ENCODE peak calls at places on chromosomes 7 and 10, in six cellular contexts. S, B, T, V, G and L are unnamed samples.

GRCh38 chr7:26843696-26844095 is 20.7 kb downstream of the SKAP2 start:
- DNase-seq in S (peak; percentile 40), B (no peak), T (no peak), V (no peak), G (no peak), L (no peak)

GRCh38 chr10:9052767-9053166 is 998.3 kb downstream of the GATA3 start:
- DNase-seq in S (no peak), B (no peak), T (no peak), V (no peak), G (no peak), L (no peak)

GRCh38 chr7:102028206-102028826 is 210.9 kb downstream of the CUX1 start:
- DNase-seq in S (no peak), B (no peak), T (no peak), V (no peak), G (no peak), L (peak; percentile 45)

GRCh38 chr7:5553298-5553877 is 129.8 kb upstream of the TNRC18 start:
- DNase-seq in S (peak; percentile 32), B (no peak), T (no peak), V (no peak), G (no peak), L (peak; percentile 76)

GRCh38 chr10:13316635-13317311 is 16.9 kb upstream of the PHYH start:
- DNase-seq in S (no peak), B (no peak), T (no peak), V (no peak), G (no peak), L (no peak)

GRCh38 chr10:97849491-97850402 is at the start of gene GOLGA7B:
- DNase-seq in S (peak; percentile 69), B (peak; percentile 18), T (peak; percentile 53), V (peak; percentile 75), G (no peak), L (peak; percentile 79)

GRCh38 chr7:17680026-17680425 is 260.3 kb downstream of the SNX13 start:
- DNase-seq in S (peak; percentile 96), B (no peak), T (no peak), V (peak; percentile 66), G (peak; percentile 81), L (peak; percentile 66)

GRCh38 chr10:43864622-43865021 is 215.9 kb upstream of the ZNF32 start:
- DNase-seq in S (no peak), B (no peak), T (no peak), V (no peak), G (no peak), L (no peak)

DNA sequence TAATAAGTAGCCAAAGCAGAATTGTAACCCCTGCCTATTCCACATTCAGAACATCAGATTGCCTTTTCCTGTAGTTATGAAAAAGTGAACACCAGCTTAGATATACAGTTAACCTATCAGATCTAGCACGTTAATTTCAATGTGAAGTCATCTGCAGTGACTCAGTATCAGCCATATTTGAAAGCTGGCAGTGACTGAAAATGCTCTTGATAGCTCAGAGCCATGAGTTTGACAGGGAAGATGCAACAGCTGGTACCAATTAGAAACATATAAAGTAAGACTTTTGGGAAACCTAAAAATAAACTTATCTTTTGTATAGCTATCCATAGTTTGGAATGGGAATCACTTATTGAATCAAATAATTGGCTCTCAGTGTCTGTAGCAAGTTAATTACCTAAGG is 284.1 kb upstream of the NPSR1 start:
- DNase-seq in S (peak; percentile 50), B (no peak), T (no peak), V (no peak), G (no peak), L (no peak)
- H3K36me3 ChIP-seq in S (no peaks in the 10 kb centered on the region), B (no peaks in the 10 kb centered on the region), T (no peaks in the 10 kb centered on the region), V (no peaks in the 10 kb centered on the region), G (no peaks in the 10 kb centered on the region), L (no peaks in the 10 kb centered on the region)

GRCh38 chr10:5284311-5285057 is 80.3 kb upstream of the UCN3 start:
- DNase-seq in S (peak; percentile 79), B (no peak), T (no peak), V (no peak), G (peak; percentile 49), L (no peak)

GRCh38 chr10:5281355-5281754 is 83.4 kb upstream of the UCN3 start:
- DNase-seq in S (no peak), B (no peak), T (no peak), V (no peak), G (no peak), L (no peak)

GRCh38 chr10:5282137-5282536 is 82.6 kb upstream of the UCN3 start:
- DNase-seq in S (no peak), B (no peak), T (no peak), V (no peak), G (no peak), L (no peak)

GRCh38 chr10:5285186-5285585 is 79.6 kb upstream of the UCN3 start:
- DNase-seq in S (no peak), B (no peak), T (no peak), V (no peak), G (no peak), L (no peak)

GRCh38 chr10:5283305-5284158 is 81.2 kb upstream of the UCN3 start:
- DNase-seq in S (peak; percentile 81), B (peak; percentile 58), T (peak; percentile 77), V (no peak), G (peak; percentile 36), L (peak; percentile 71)
- H3K27ac ChIP-seq in S (no peak overlapping the region), B (no peak overlapping the region), T (no peak overlapping the region), V (no peak overlapping the region), G (no peak overlapping the region), L (no peak overlapping the region)

GRCh38 chr10:3142146-3142875 is 30.3 kb downstream of the PITRM1 start:
- DNase-seq in S (no peak), B (no peak), T (no peak), V (peak; percentile 55), G (no peak), L (no peak)
- H3K36me3 ChIP-seq in S (peaks cover 80% of the 10 kb centered on the region), B (peaks cover 100% of the 10 kb centered on the region), T (peaks cover 6% of the 10 kb centered on the region), V (peaks cover 51% of the 10 kb centered on the region), G (peaks cover 89% of the 10 kb centered on the region), L (peaks cover 100% of the 10 kb centered on the region)

DNA sequence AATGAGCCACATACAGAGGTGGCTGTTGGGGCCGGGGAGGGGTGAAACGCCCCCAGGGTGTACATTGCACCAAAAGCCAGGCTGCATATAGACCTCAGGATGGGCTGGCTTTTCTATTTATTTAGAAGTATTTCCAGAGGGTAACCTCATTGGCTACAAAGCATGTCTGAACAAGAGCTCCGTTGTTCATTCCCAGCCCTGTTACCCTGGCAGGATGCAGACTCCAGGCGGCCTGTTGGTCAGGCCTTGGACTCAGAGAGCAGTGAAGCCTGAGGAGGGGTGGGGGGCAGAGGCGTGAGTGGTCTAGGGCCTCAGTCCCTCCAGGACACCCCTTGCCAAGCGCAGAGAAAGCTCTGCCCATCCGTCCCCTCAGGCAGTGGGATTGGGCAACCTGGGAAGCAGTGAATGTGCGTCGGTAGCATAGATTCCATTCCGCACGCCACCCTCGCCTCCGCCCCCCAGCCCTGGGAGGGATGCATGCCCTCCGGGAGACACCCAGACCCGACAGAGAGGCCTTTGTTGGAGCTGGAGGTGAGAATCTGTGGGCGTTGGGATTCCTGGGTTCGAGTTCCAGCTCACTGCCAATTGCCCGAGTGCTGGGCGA is 41.9 kb downstream of the TCF7L2 start:
- DNase-seq in S (no peak), B (no peak), T (no peak), V (no peak), G (no peak), L (no peak)
- H3K27ac ChIP-seq in S (no peak overlapping the region), B (no peak overlapping the region), T (no peak overlapping the region), V (no peak overlapping the region), G (no peak overlapping the region), L (no peak overlapping the region)

DNA sequence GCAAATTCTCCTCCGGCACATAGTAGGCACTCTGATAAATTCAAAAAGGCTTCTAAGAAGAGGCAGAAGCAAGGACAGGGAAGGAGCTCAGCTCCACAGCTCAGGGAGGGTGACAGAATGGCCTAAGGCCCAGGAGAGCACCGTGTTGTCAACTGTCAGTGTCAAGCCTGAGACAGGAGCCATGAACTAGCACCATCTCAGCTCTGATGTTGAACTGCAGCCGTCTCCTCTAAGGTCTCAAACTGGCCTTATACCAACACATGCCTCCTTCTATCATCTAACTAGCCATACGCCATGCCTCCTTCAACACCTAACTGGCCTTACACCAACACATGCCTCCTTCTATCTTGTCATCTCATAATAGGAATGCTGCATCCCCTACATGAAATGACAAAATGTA is 73.0 kb downstream of the IGF2BP3 start:
- DNase-seq in S (no peak), B (no peak), T (no peak), V (no peak), G (no peak), L (no peak)
- H3K36me3 ChIP-seq in S (no peaks in the 10 kb centered on the region), B (no peaks in the 10 kb centered on the region), T (no peaks in the 10 kb centered on the region), V (no peaks in the 10 kb centered on the region), G (peaks cover 25% of the 10 kb centered on the region), L (no peaks in the 10 kb centered on the region)

GRCh38 chr7:73770860-73771665 is 993 bp upstream of the CLDN3 start:
- DNase-seq in S (no peak), B (no peak), T (no peak), V (peak; percentile 35), G (no peak), L (no peak)
- H3K27ac ChIP-seq in S (no peak overlapping the region), B (no peak overlapping the region), T (peak overlapping the region; percentile 93), V (peak overlapping the region; percentile 70), G (no peak overlapping the region), L (no peak overlapping the region)

DNA sequence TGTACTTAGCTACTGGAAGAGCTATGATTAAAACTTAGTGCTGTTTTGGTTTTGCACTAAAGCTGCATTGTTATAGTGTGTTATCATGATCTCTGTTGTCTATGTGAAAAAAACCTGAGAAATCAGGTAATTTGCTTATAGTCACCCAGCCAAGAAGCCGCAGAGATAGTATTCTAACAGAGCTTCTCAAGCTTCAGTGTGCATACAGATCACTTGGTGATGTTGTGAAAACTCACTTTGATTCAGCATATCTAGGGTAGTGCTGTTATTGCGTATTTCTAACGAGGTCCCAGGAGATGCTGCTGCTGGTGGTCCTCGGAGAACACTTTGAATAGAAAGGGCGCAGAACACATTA is 68.5 kb upstream of the PDCD4 start:
- DNase-seq in S (no peak), B (no peak), T (no peak), V (no peak), G (no peak), L (no peak)
- H3K36me3 ChIP-seq in S (no peaks in the 10 kb centered on the region), B (peaks cover 16% of the 10 kb centered on the region), T (no peaks in the 10 kb centered on the region), V (no peaks in the 10 kb centered on the region), G (no peaks in the 10 kb centered on the region), L (no peaks in the 10 kb centered on the region)

GRCh38 chr10:111277685-111278084 is 200.9 kb downstream of the ADRA2A start:
- DNase-seq in S (no peak), B (no peak), T (no peak), V (no peak), G (no peak), L (no peak)

GRCh38 chr10:111273635-111274034 is 196.8 kb downstream of the ADRA2A start:
- DNase-seq in S (no peak), B (no peak), T (no peak), V (no peak), G (no peak), L (no peak)

GRCh38 chr10:111275091-111275490 is 198.3 kb downstream of the ADRA2A start:
- DNase-seq in S (peak; percentile 80), B (no peak), T (no peak), V (no peak), G (no peak), L (no peak)
- H3K27ac ChIP-seq in S (no peak overlapping the region), B (no peak overlapping the region), T (no peak overlapping the region), V (no peak overlapping the region), G (no peak overlapping the region), L (no peak overlapping the region)